ENCODE peak calls at places on chromosome 7, in ten cellular contexts. S, X, H, M, D, I, T, G, Z and J are unnamed samples.

GRCh38 chr7:148695953-148696352 is 2.8 kb upstream of the CUL1 start:
- DNase-seq in S (no peak), X (no peak), H (no peak), M (no peak), D (no peak), I (no peak), T (peak), G (no peak), Z (no peak), J (no peak)

GRCh38 chr7:81664304-81664703 is 105.5 kb downstream of the HGF start:
- DNase-seq in S (no peak), X (no peak), H (no peak), M (no peak), D (no peak), I (no peak), T (no peak), G (no peak), Z (no peak), J (peak)

GRCh38 chr7:158695056-158695455 is 9.5 kb downstream of the NCAPG2 start:
- DNase-seq in S (no peak), X (no peak), H (no peak), M (no peak), D (no peak), I (no peak), T (no peak), G (no peak), Z (no peak), J (no peak)

GRCh38 chr7:52423251-52423650 is 612.2 kb upstream of the POM121L12 start:
- DNase-seq in S (no peak), X (no peak), H (no peak), M (no peak), D (no peak), I (no peak), T (no peak), G (no peak), Z (no peak), J (no peak)

GRCh38 chr7:36188923-36189322 is 35.9 kb downstream of the EEPD1 start:
- DNase-seq in S (no peak), X (no peak), H (no peak), M (no peak), D (no peak), I (no peak), T (no peak), G (no peak), Z (no peak), J (no peak)

GRCh38 chr7:100053201-100053600 is 3.6 kb downstream of the ZSCAN21 start:
- DNase-seq in S (no peak), X (no peak), H (peak), M (peak), D (peak), I (peak), T (peak), G (no peak), Z (peak), J (peak)

GRCh38 chr7:27689878-27690164 is 27.1 kb upstream of the HIBADH start:
- DNase-seq in S (no peak), X (no peak), H (no peak), M (no peak), D (no peak), I (no peak), T (no peak), G (no peak), Z (no peak), J (no peak)

GRCh38 chr7:136958016-136958415 is 89.6 kb downstream of the CHRM2 start:
- DNase-seq in S (no peak), X (no peak), H (peak), M (no peak), D (no peak), I (no peak), T (peak), G (no peak), Z (no peak), J (no peak)

GRCh38 chr7:77327932-77328628 is 88.1 kb downstream of the GSAP start:
- DNase-seq in S (no peak), X (peak), H (no peak), M (peak), D (no peak), I (no peak), T (no peak), G (no peak), Z (no peak), J (no peak)

GRCh38 chr7:30038182-30038980 is 10.2 kb downstream of the PLEKHA8 start:
- DNase-seq in S (no peak), X (no peak), H (peak), M (no peak), D (no peak), I (no peak), T (no peak), G (no peak), Z (peak), J (no peak)